ENCODE peak calls at places on chromosome 7, in four cellular contexts. One of them, this sample, is unnamed.

GRCh38 chr7:78020874-78021249 is 222.3 kb downstream of the PHTF2 start:
- DNase-seq in tibial nerve: no peak
- DNase-seq in ovary: no peak
- DNase-seq in H1: no peak
- DNase-seq in this sample: no peak

GRCh38 chr7:105003275-105003674 is 10.7 kb upstream of the KMT2E start:
- DNase-seq in H1: no peak
- DNase-seq in ovary: no peak
- DNase-seq in tibial nerve: no peak
- DNase-seq in this sample: no peak

GRCh38 chr7:151800861-151801260 is 76.1 kb downstream of the PRKAG2 start:
- DNase-seq in H1: no peak
- DNase-seq in tibial nerve: no peak
- DNase-seq in ovary: no peak
- DNase-seq in this sample: peak; percentile 6

GRCh38 chr7:83337050-83337449 is 174.4 kb upstream of the PCLO start:
- DNase-seq in tibial nerve: no peak
- DNase-seq in ovary: no peak
- DNase-seq in H1: no peak
- DNase-seq in this sample: no peak

GRCh38 chr7:32154797-32155196 is 84.6 kb upstream of the PDE1C start:
- DNase-seq in tibial nerve: no peak
- DNase-seq in H1: no peak
- DNase-seq in ovary: no peak
- DNase-seq in this sample: peak; percentile 69

GRCh38 chr7:68432585-68432984 is 1165.7 kb upstream of the AUTS2 start:
- DNase-seq in H1: no peak
- DNase-seq in ovary: no peak
- DNase-seq in tibial nerve: no peak
- DNase-seq in this sample: no peak

GRCh38 chr7:36468361-36469140 is 78.9 kb downstream of the ANLN start:
- DNase-seq in ovary: no peak
- DNase-seq in tibial nerve: no peak
- DNase-seq in H1: no peak
- DNase-seq in this sample: no peak

GRCh38 chr7:90622670-90623069 is 26.5 kb downstream of the CDK14 start:
- DNase-seq in H1: no peak
- DNase-seq in tibial nerve: no peak
- DNase-seq in ovary: no peak
- DNase-seq in this sample: no peak

GRCh38 chr7:2688409-2689342 is 674 bp downstream of the AMZ1 start:
- DNase-seq in H1: no peak
- DNase-seq in tibial nerve: no peak
- DNase-seq in ovary: no peak
- DNase-seq in this sample: no peak

GRCh38 chr7:17056491-17057142 is 174.8 kb upstream of the AGR3 start:
- DNase-seq in tibial nerve: no peak
- DNase-seq in ovary: no peak
- DNase-seq in H1: no peak
- DNase-seq in this sample: no peak

GRCh38 chr7:120837599-120837998 is 20.3 kb downstream of the TSPAN12 start:
- DNase-seq in tibial nerve: no peak
- DNase-seq in ovary: no peak
- DNase-seq in H1: no peak
- DNase-seq in this sample: no peak

GRCh38 chr7:148435715-148436114 is 154.9 kb upstream of the C7orf33 start:
- DNase-seq in ovary: no peak
- DNase-seq in tibial nerve: no peak
- DNase-seq in H1: no peak
- DNase-seq in this sample: no peak

DNA sequence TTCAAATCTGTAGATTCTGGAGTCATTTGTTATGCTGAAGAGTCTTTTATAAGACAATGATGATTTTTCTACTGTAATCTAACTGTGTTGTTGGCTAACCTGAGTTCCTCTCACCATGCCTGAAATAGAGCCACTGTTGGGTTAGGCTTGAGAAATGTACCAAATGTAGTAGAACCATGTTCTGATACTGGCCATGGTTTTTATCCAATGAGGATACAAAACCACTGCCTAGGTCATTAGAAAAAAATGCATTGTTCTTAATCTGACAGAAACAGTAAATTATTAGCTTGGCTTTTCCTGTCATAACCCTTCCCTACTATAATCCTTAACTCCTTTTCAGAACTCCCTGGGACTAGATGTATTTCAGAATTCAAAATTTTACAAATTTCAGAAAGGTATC is 86.6 kb downstream of the RAPGEF5 start:
- DNase-seq in ovary: no peak
- DNase-seq in tibial nerve: no peak
- DNase-seq in H1: no peak
- DNase-seq in this sample: no peak
- H3K4me3 ChIP-seq in ovary: no peak overlapping the region
- H3K4me3 ChIP-seq in tibial nerve: no peak overlapping the region
- H3K4me3 ChIP-seq in H1: no peak overlapping the region
- H3K4me3 ChIP-seq in this sample: no peak overlapping the region

GRCh38 chr7:128259131-128260056 is 18.3 kb downstream of the LEP start:
- DNase-seq in tibial nerve: no peak
- DNase-seq in H1: no peak
- DNase-seq in ovary: no peak
- DNase-seq in this sample: no peak

GRCh38 chr7:128263420-128263819 is 22.3 kb downstream of the LEP start:
- DNase-seq in H1: no peak
- DNase-seq in ovary: no peak
- DNase-seq in tibial nerve: no peak
- DNase-seq in this sample: no peak

GRCh38 chr7:128262273-128263028 is 21.4 kb downstream of the LEP start:
- DNase-seq in ovary: no peak
- DNase-seq in tibial nerve: no peak
- DNase-seq in H1: no peak
- DNase-seq in this sample: no peak

GRCh38 chr7:128257458-128257857 is 16.4 kb downstream of the LEP start:
- DNase-seq in H1: no peak
- DNase-seq in ovary: no peak
- DNase-seq in tibial nerve: no peak
- DNase-seq in this sample: no peak

DNA sequence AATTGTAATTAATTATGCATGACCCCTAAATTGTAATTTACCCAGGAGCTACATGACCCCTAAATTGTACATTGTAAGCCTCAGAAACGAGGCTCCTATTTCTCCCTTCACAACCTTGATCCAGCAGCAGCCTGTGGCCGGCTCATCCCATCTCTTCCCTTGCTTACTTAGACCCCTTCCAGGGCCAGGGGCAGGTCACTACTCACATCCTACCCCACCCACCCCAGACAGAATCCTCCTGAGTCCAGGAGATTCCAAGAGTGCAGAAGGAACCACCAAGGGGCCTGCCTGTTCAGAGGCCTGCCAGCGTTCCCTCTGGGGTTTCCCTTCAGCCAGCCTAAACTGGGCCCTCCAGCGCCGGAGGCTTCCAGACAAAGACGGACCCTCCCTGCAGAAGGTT is 19.0 kb downstream of the LEP start:
- DNase-seq in H1: no peak
- DNase-seq in ovary: no peak
- DNase-seq in tibial nerve: no peak
- DNase-seq in this sample: no peak
- H3K4me3 ChIP-seq in H1: no peak overlapping the region
- H3K4me3 ChIP-seq in ovary: no peak overlapping the region
- H3K4me3 ChIP-seq in tibial nerve: no peak overlapping the region
- H3K4me3 ChIP-seq in this sample: no peak overlapping the region

DNA sequence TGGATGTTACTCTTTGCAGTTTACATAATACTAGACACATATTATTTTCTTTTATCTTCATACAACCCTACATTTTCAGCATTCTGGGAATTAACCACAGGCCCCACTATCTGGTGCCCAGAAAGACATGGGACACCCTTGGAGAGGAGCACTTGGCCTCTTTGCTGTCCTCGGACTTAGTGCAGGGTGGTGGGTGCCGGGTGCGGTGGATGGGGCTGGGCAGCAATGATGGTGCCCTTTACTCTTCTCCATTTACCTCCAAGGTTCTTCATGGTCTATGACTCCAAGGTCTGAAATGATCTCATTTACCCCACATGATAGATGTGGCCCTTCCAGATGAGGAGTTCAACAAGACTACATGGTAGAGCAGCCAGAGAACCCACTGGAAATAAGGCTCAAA is 56.2 kb upstream of the IGFBP3 start:
- DNase-seq in tibial nerve: no peak
- DNase-seq in H1: no peak
- DNase-seq in ovary: no peak
- DNase-seq in this sample: no peak
- H3K4me3 ChIP-seq in tibial nerve: no peak overlapping the region
- H3K4me3 ChIP-seq in H1: no peak overlapping the region
- H3K4me3 ChIP-seq in ovary: no peak overlapping the region
- H3K4me3 ChIP-seq in this sample: no peak overlapping the region

DNA sequence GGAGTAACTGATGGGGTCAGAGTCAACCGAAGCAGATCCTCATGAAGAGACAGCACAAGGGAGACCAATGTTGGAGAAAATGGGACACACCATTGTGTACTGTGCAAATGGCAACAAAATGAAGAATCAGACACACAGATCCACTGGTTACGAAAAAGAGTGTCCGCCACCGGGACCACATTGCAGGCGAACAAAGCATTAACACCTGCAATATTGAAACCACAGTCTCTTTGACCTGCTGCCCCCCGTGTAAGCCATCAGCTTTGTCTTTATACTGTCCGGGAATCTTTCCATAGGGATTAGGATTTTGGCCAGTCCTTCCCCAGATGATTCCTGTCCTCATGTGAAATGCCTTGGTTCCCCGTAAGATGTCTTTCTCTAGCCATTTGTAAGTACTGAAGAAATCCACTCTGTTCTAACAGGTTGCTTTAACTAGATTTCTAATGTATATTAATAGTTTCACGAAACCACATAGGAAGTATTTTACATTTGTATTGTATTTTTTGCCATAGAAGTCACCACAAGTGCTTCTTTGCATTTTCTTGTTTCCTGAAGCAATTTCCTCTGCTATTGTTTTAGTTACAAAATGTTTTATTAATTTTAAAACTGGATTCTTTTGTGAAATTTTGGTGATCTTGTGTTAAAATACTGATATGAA is 140.8 kb upstream of the NFE2L3 start:
- DNase-seq in ovary: no peak
- DNase-seq in H1: no peak
- DNase-seq in tibial nerve: no peak
- DNase-seq in this sample: no peak
- H3K4me3 ChIP-seq in ovary: no peak overlapping the region
- H3K4me3 ChIP-seq in H1: peak overlapping the region; percentile 16
- H3K4me3 ChIP-seq in tibial nerve: no peak overlapping the region
- H3K4me3 ChIP-seq in this sample: no peak overlapping the region

DNA sequence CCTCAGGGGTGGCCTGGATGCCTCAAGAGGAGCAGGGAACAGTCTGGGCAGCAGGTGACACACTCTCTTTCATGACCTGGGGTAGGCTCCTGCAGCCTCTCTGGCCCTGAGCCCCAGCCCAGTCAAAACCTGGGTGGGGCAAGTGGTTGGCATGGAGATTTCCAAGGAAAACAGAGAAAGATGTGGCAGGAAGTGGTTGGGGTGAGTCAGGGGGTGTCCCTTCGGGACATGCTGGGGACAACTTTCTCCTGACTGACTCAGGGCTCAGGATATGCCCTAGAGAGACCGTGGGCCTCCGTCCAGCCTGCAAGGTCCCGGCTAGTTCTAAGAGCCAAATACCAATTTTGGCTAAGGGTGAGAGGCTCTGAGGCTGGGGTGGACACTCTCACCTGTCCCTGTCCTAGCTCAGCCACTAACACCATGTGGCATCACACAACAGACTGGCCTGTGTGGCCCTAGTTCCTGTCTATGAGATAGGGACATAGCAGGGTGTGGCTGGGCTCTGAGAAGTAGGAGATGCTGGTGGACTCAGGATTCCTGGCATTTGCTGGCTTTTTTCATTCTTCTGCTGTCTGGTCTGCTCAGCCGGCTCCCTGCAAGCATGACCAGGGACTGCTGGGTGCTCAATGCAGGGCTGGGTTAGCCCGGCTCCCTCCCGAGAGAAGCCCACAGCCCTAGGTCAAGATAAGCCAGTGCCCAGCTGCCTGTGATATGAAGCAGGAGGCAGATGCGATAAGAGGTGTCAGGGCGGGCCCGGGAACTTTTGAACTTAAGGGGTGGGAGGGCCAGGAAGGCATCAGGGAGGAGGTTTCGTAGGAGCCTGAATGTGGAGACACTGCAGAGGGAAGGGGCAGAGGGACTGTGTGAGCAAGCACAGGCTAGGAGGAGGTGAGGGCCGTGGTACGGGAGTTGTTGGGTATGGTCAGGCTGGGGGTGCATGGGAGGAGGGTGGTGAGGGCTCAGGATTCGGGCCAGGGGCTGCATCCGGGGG is 3.3 kb downstream of the AQP1 start:
- DNase-seq in H1: no peak
- DNase-seq in tibial nerve: no peak
- DNase-seq in ovary: no peak
- DNase-seq in this sample: peak; percentile 32
- H3K4me3 ChIP-seq in H1: no peak overlapping the region
- H3K4me3 ChIP-seq in tibial nerve: no peak overlapping the region
- H3K4me3 ChIP-seq in ovary: no peak overlapping the region
- H3K4me3 ChIP-seq in this sample: peak overlapping the region; percentile 60

GRCh38 chr7:130141858-130142653 is 63.1 kb downstream of the TMEM209 start:
- DNase-seq in tibial nerve: no peak
- DNase-seq in H1: no peak
- DNase-seq in ovary: peak; percentile 58
- DNase-seq in this sample: no peak
- H3K4me3 ChIP-seq in tibial nerve: peak overlapping the region; percentile 60
- H3K4me3 ChIP-seq in H1: peak overlapping the region; percentile 65
- H3K4me3 ChIP-seq in ovary: peak overlapping the region; percentile 70
- H3K4me3 ChIP-seq in this sample: peak overlapping the region; percentile 55

DNA sequence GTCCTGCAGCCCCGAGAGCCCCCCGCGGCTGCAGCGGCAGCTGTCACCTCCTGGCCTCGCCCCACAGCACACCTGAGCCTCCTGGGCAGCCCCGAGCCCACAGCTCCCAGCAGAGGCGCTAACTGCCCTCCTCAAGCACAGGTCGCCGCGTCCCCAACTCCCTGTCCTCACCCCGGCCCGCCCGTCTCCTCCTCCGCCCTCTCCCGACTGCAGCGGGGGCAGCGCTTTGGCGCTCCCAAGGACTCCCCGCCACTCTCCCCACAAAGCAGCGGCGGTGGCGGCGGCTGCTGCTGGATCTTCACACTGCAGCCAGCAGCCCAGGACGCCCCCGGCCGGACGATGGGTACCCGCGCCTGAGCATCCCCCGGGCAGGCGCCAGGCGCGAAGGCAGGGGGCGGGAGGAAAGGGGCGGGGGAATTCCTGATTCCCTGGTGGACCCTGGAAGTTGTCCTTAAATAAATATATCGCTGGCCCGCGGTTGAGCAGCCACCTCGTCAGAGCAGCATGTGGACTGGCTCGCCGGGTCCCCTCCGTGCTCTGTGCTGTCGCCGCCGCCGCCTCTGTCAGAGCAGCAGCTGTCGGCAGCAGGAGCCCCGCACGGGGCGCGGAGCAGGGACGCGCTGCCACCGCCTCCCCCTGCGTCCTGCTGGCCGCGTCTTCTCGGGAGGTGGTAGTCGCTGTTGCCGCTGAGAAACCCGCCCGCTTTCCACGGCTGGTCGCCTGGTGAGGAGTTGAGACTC is at the start of gene ZNF804B:
- DNase-seq in tibial nerve: no peak
- DNase-seq in H1: peak; percentile 34
- DNase-seq in ovary: peak; percentile 16
- DNase-seq in this sample: peak; percentile 10
- H3K4me3 ChIP-seq in tibial nerve: peak within 1 kb of the TSS; percentile 52
- H3K4me3 ChIP-seq in H1: peak within 1 kb of the TSS; percentile 63
- H3K4me3 ChIP-seq in ovary: peak within 1 kb of the TSS; percentile 36
- H3K4me3 ChIP-seq in this sample: peak within 1 kb of the TSS; percentile 37

This sample was measured in psoas muscle.